ENCODE peak calls at places on chromosomes 5 and 9, in nine cellular contexts. One of them, this sample, is unnamed.

GRCh38 chr5:90099099-90099498 is 310.5 kb downstream of the CETN3 start:
- DNase-seq in CD8-positive, alpha-beta memory T cell: no peak
- DNase-seq in ovary: no peak
- DNase-seq in body of pancreas: no peak
- DNase-seq in neuronal stem cell: no peak
- DNase-seq in CD8-positive, alpha-beta T cell: no peak
- DNase-seq in neural progenitor cell: no peak
- DNase-seq in mesendoderm: peak; percentile 9
- DNase-seq in colonic mucosa: no peak
- DNase-seq in this sample: no peak

GRCh38 chr5:19496056-19496455 is 491.9 kb downstream of the CDH18 start:
- DNase-seq in CD8-positive, alpha-beta memory T cell: no peak
- DNase-seq in ovary: no peak
- DNase-seq in body of pancreas: no peak
- DNase-seq in neuronal stem cell: no peak
- DNase-seq in CD8-positive, alpha-beta T cell: no peak
- DNase-seq in neural progenitor cell: no peak
- DNase-seq in mesendoderm: no peak
- DNase-seq in colonic mucosa: no peak
- DNase-seq in this sample: no peak

GRCh38 chr9:134326754-134327526 is 685 bp downstream of the RXRA start:
- DNase-seq in CD8-positive, alpha-beta memory T cell: no peak
- DNase-seq in ovary: no peak
- DNase-seq in body of pancreas: no peak
- DNase-seq in neuronal stem cell: no peak
- DNase-seq in CD8-positive, alpha-beta T cell: no peak
- DNase-seq in neural progenitor cell: peak; percentile 67
- DNase-seq in mesendoderm: peak; percentile 23
- DNase-seq in colonic mucosa: peak; percentile 18
- DNase-seq in this sample: no peak

GRCh38 chr5:6056280-6056679 is 322.1 kb downstream of the MED10 start:
- DNase-seq in CD8-positive, alpha-beta memory T cell: no peak
- DNase-seq in ovary: no peak
- DNase-seq in body of pancreas: no peak
- DNase-seq in neuronal stem cell: no peak
- DNase-seq in CD8-positive, alpha-beta T cell: no peak
- DNase-seq in neural progenitor cell: no peak
- DNase-seq in mesendoderm: no peak
- DNase-seq in colonic mucosa: no peak
- DNase-seq in this sample: no peak

GRCh38 chr9:84751921-84752320 is 82.4 kb downstream of the NTRK2 start:
- DNase-seq in CD8-positive, alpha-beta memory T cell: no peak
- DNase-seq in ovary: no peak
- DNase-seq in body of pancreas: no peak
- DNase-seq in neuronal stem cell: no peak
- DNase-seq in CD8-positive, alpha-beta T cell: no peak
- DNase-seq in neural progenitor cell: no peak
- DNase-seq in mesendoderm: no peak
- DNase-seq in colonic mucosa: no peak
- DNase-seq in this sample: no peak

GRCh38 chr5:151454166-151454565 is 6.8 kb downstream of the SLC36A1 start:
- DNase-seq in CD8-positive, alpha-beta memory T cell: no peak
- DNase-seq in ovary: no peak
- DNase-seq in body of pancreas: no peak
- DNase-seq in neuronal stem cell: no peak
- DNase-seq in CD8-positive, alpha-beta T cell: no peak
- DNase-seq in neural progenitor cell: no peak
- DNase-seq in mesendoderm: peak; percentile 21
- DNase-seq in colonic mucosa: peak; percentile 59
- DNase-seq in this sample: no peak

GRCh38 chr9:109001275-109001676 is 12.0 kb downstream of the CTNNAL1 start:
- DNase-seq in CD8-positive, alpha-beta memory T cell: no peak
- DNase-seq in ovary: no peak
- DNase-seq in body of pancreas: no peak
- DNase-seq in neuronal stem cell: no peak
- DNase-seq in CD8-positive, alpha-beta T cell: no peak
- DNase-seq in neural progenitor cell: no peak
- DNase-seq in mesendoderm: no peak
- DNase-seq in colonic mucosa: no peak
- DNase-seq in this sample: no peak

GRCh38 chr5:14236757-14237156 is 93.6 kb downstream of the TRIO start:
- DNase-seq in CD8-positive, alpha-beta memory T cell: no peak
- DNase-seq in ovary: no peak
- DNase-seq in body of pancreas: no peak
- DNase-seq in neuronal stem cell: no peak
- DNase-seq in CD8-positive, alpha-beta T cell: no peak
- DNase-seq in neural progenitor cell: no peak
- DNase-seq in mesendoderm: peak; percentile 72
- DNase-seq in colonic mucosa: no peak
- DNase-seq in this sample: no peak

GRCh38 chr5:76081811-76082783 is 1.1 kb upstream of the SV2C start:
- DNase-seq in CD8-positive, alpha-beta memory T cell: no peak
- DNase-seq in ovary: no peak
- DNase-seq in body of pancreas: no peak
- DNase-seq in neuronal stem cell: peak; percentile 15
- DNase-seq in CD8-positive, alpha-beta T cell: no peak
- DNase-seq in neural progenitor cell: peak; percentile 45
- DNase-seq in mesendoderm: peak; percentile 5
- DNase-seq in colonic mucosa: no peak
- DNase-seq in this sample: peak; percentile 51

GRCh38 chr5:40033411-40033810 is 608.6 kb upstream of the DAB2 start:
- DNase-seq in CD8-positive, alpha-beta memory T cell: peak; percentile 24
- DNase-seq in ovary: no peak
- DNase-seq in body of pancreas: peak; percentile 4
- DNase-seq in neuronal stem cell: no peak
- DNase-seq in CD8-positive, alpha-beta T cell: peak; percentile 15
- DNase-seq in neural progenitor cell: no peak
- DNase-seq in mesendoderm: no peak
- DNase-seq in colonic mucosa: no peak
- DNase-seq in this sample: no peak

GRCh38 chr5:127849436-127849835 is 146.2 kb downstream of the CCDC192 start:
- DNase-seq in CD8-positive, alpha-beta memory T cell: no peak
- DNase-seq in ovary: no peak
- DNase-seq in body of pancreas: no peak
- DNase-seq in neuronal stem cell: no peak
- DNase-seq in CD8-positive, alpha-beta T cell: no peak
- DNase-seq in neural progenitor cell: no peak
- DNase-seq in mesendoderm: no peak
- DNase-seq in colonic mucosa: no peak
- DNase-seq in this sample: no peak

GRCh38 chr5:120139039-120139438 is 325.1 kb upstream of the PRR16 start:
- DNase-seq in CD8-positive, alpha-beta memory T cell: no peak
- DNase-seq in ovary: peak; percentile 49
- DNase-seq in body of pancreas: peak; percentile 58
- DNase-seq in neuronal stem cell: no peak
- DNase-seq in CD8-positive, alpha-beta T cell: no peak
- DNase-seq in neural progenitor cell: no peak
- DNase-seq in mesendoderm: no peak
- DNase-seq in colonic mucosa: no peak
- DNase-seq in this sample: no peak
- H3K27ac ChIP-seq in CD8-positive, alpha-beta memory T cell: no peak overlapping the region
- H3K27ac ChIP-seq in ovary: no peak overlapping the region
- H3K27ac ChIP-seq in body of pancreas: peak overlapping the region; percentile 35
- H3K27ac ChIP-seq in neuronal stem cell: no peak overlapping the region
- H3K27ac ChIP-seq in CD8-positive, alpha-beta T cell: no peak overlapping the region
- H3K27ac ChIP-seq in neural progenitor cell: no peak overlapping the region
- H3K27ac ChIP-seq in mesendoderm: no peak overlapping the region
- H3K27ac ChIP-seq in colonic mucosa: peak overlapping the region; percentile 62
- H3K27ac ChIP-seq in this sample: peak overlapping the region; percentile 67

DNA sequence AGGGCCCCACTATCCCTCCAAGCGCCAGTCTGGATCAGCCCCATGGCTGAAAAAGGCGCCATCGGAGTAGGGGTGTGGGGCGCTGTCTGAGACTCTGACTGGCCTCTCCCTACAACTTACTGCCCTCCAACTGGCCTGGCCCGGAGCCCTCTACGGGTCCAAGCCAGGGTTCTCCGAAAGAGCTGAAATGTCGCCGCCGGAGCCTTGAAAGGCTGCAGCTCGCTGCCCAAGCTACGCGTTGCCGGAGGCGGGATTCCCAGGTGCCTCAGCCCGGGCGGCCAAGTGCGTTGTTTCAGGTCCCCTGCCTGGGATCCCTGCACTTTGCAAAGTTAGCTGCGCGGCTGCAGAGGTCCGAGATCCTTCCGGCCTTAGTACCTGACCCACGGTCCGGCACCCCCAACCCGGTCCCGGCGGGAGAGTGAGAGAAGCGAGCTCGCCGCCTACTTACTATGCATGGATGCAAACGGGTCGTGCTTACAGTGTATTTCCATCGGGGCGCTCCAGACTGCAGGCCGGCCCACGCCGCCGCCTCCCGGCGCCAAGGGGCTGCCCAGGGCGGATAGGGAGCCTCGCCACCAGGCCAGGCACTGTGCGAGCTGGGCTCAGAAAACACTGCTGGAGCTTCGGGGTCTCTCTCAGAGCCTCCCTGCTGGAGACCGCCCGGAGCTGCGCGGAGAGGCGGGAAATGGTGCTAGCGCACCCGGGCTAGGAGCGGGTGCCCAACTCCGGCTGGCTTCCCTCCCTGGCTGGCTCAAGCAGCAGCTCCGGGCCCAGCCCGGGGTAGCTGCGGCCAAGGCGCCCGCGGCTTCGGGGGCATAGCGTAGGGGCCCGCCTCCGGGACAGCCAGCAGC is 7.8 kb downstream of the PAX5 start:
- DNase-seq in CD8-positive, alpha-beta memory T cell: no peak
- DNase-seq in ovary: no peak
- DNase-seq in body of pancreas: no peak
- DNase-seq in neuronal stem cell: no peak
- DNase-seq in CD8-positive, alpha-beta T cell: no peak
- DNase-seq in neural progenitor cell: peak; percentile 60
- DNase-seq in mesendoderm: peak; percentile 43
- DNase-seq in colonic mucosa: no peak
- DNase-seq in this sample: no peak
- H3K4me3 ChIP-seq in CD8-positive, alpha-beta memory T cell: peak overlapping the region; percentile 31
- H3K4me3 ChIP-seq in ovary: no peak overlapping the region
- H3K4me3 ChIP-seq in body of pancreas: no peak overlapping the region
- H3K4me3 ChIP-seq in neuronal stem cell: no peak overlapping the region
- H3K4me3 ChIP-seq in CD8-positive, alpha-beta T cell: peak overlapping the region; percentile 49
- H3K4me3 ChIP-seq in neural progenitor cell: peak overlapping the region; percentile 42
- H3K4me3 ChIP-seq in mesendoderm: no peak overlapping the region
- H3K4me3 ChIP-seq in colonic mucosa: peak overlapping the region; percentile 14
- H3K4me3 ChIP-seq in this sample: peak overlapping the region; percentile 36

GRCh38 chr5:50763356-50763755 is 96.9 kb downstream of the PARP8 start:
- DNase-seq in CD8-positive, alpha-beta memory T cell: no peak
- DNase-seq in ovary: no peak
- DNase-seq in body of pancreas: no peak
- DNase-seq in neuronal stem cell: no peak
- DNase-seq in CD8-positive, alpha-beta T cell: no peak
- DNase-seq in neural progenitor cell: no peak
- DNase-seq in mesendoderm: no peak
- DNase-seq in colonic mucosa: no peak
- DNase-seq in this sample: no peak
- H3K27ac ChIP-seq in CD8-positive, alpha-beta memory T cell: no peak overlapping the region
- H3K27ac ChIP-seq in ovary: no peak overlapping the region
- H3K27ac ChIP-seq in body of pancreas: no peak overlapping the region
- H3K27ac ChIP-seq in neuronal stem cell: no peak overlapping the region
- H3K27ac ChIP-seq in CD8-positive, alpha-beta T cell: no peak overlapping the region
- H3K27ac ChIP-seq in neural progenitor cell: peak overlapping the region; percentile 44
- H3K27ac ChIP-seq in mesendoderm: no peak overlapping the region
- H3K27ac ChIP-seq in colonic mucosa: no peak overlapping the region
- H3K27ac ChIP-seq in this sample: no peak overlapping the region

GRCh38 chr5:160269017-160269416 is 39.7 kb downstream of the FABP6 start:
- DNase-seq in CD8-positive, alpha-beta memory T cell: no peak
- DNase-seq in ovary: peak; percentile 84
- DNase-seq in body of pancreas: peak; percentile 83
- DNase-seq in neuronal stem cell: no peak
- DNase-seq in CD8-positive, alpha-beta T cell: no peak
- DNase-seq in neural progenitor cell: no peak
- DNase-seq in mesendoderm: no peak
- DNase-seq in colonic mucosa: peak; percentile 66
- DNase-seq in this sample: peak; percentile 94
- H3K4me3 ChIP-seq in CD8-positive, alpha-beta memory T cell: no peak overlapping the region
- H3K4me3 ChIP-seq in ovary: no peak overlapping the region
- H3K4me3 ChIP-seq in body of pancreas: no peak overlapping the region
- H3K4me3 ChIP-seq in neuronal stem cell: no peak overlapping the region
- H3K4me3 ChIP-seq in CD8-positive, alpha-beta T cell: no peak overlapping the region
- H3K4me3 ChIP-seq in neural progenitor cell: no peak overlapping the region
- H3K4me3 ChIP-seq in mesendoderm: no peak overlapping the region
- H3K4me3 ChIP-seq in colonic mucosa: no peak overlapping the region
- H3K4me3 ChIP-seq in this sample: no peak overlapping the region

DNA sequence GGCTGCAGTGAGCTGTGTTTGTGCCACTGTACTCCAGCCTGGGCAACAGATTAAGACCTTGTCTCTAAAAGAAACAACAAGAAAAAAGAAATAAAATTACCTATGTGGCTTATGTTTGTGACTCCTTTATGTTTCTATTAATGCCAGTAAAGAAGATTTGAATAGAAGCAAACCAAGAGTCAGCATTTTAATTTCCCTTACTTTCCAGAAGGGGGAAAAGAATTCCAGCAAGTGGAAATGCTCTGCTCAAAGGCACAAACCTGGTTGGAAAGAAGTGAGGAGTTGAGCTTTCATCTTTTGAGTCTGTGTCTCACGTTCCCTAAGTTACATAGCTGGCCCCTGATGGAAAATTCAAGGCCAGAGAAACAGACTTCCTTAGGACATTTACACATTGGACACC is 23.6 kb upstream of the ELL2 start:
- DNase-seq in CD8-positive, alpha-beta memory T cell: no peak
- DNase-seq in ovary: no peak
- DNase-seq in body of pancreas: no peak
- DNase-seq in neuronal stem cell: no peak
- DNase-seq in CD8-positive, alpha-beta T cell: no peak
- DNase-seq in neural progenitor cell: no peak
- DNase-seq in mesendoderm: no peak
- DNase-seq in colonic mucosa: no peak
- DNase-seq in this sample: no peak
- H3K27ac ChIP-seq in CD8-positive, alpha-beta memory T cell: no peak overlapping the region
- H3K27ac ChIP-seq in ovary: no peak overlapping the region
- H3K27ac ChIP-seq in body of pancreas: no peak overlapping the region
- H3K27ac ChIP-seq in neuronal stem cell: no peak overlapping the region
- H3K27ac ChIP-seq in CD8-positive, alpha-beta T cell: no peak overlapping the region
- H3K27ac ChIP-seq in neural progenitor cell: no peak overlapping the region
- H3K27ac ChIP-seq in mesendoderm: no peak overlapping the region
- H3K27ac ChIP-seq in colonic mucosa: no peak overlapping the region
- H3K27ac ChIP-seq in this sample: no peak overlapping the region

GRCh38 chr9:34254966-34255825 is 73.9 kb downstream of the KIF24 start:
- DNase-seq in CD8-positive, alpha-beta memory T cell: no peak
- DNase-seq in ovary: no peak
- DNase-seq in body of pancreas: peak; percentile 39
- DNase-seq in neuronal stem cell: no peak
- DNase-seq in CD8-positive, alpha-beta T cell: no peak
- DNase-seq in neural progenitor cell: no peak
- DNase-seq in mesendoderm: no peak
- DNase-seq in colonic mucosa: no peak
- DNase-seq in this sample: no peak
- H3K4me3 ChIP-seq in CD8-positive, alpha-beta memory T cell: no peak overlapping the region
- H3K4me3 ChIP-seq in ovary: no peak overlapping the region
- H3K4me3 ChIP-seq in body of pancreas: no peak overlapping the region
- H3K4me3 ChIP-seq in neuronal stem cell: no peak overlapping the region
- H3K4me3 ChIP-seq in CD8-positive, alpha-beta T cell: no peak overlapping the region
- H3K4me3 ChIP-seq in neural progenitor cell: no peak overlapping the region
- H3K4me3 ChIP-seq in mesendoderm: no peak overlapping the region
- H3K4me3 ChIP-seq in colonic mucosa: no peak overlapping the region
- H3K4me3 ChIP-seq in this sample: no peak overlapping the region